ENCODE peak calls at places on chromosome 11, in six cellular contexts. V, Q, R, F, P and J are unnamed samples.

GRCh38 chr11:117560786-117561530 is 233.3 kb downstream of the CEP164 start:
- ATAC-seq in V (no peak), Q (no peak), R (no peak), F (no peak), P (no peak), J (no peak)

GRCh38 chr11:78050964-78051831 is 12.5 kb upstream of the THRSP start:
- ATAC-seq in V (no peak), Q (no peak), R (no peak), F (peak; percentile 10), P (no peak), J (no peak)

GRCh38 chr11:75305993-75306392 is 45.5 kb downstream of the ARRB1 start:
- ATAC-seq in V (no peak), Q (no peak), R (no peak), F (no peak), P (no peak), J (no peak)

GRCh38 chr11:28514391-28514790 is 406.2 kb downstream of the METTL15 start:
- ATAC-seq in V (no peak), Q (no peak), R (no peak), F (no peak), P (no peak), J (no peak)

GRCh38 chr11:96293109-96293508 is 49.9 kb downstream of the MAML2 start:
- ATAC-seq in V (peak; percentile 12), Q (no peak), R (no peak), F (no peak), P (no peak), J (no peak)

GRCh38 chr11:71240865-71241691 is 11.3 kb downstream of the SHANK2 start:
- ATAC-seq in V (peak; percentile 97), Q (no peak), R (peak; percentile 68), F (peak; percentile 82), P (peak; percentile 79), J (peak; percentile 31)

GRCh38 chr11:87252869-87253268 is 215.1 kb downstream of the TMEM135 start:
- ATAC-seq in V (peak; percentile 27), Q (no peak), R (no peak), F (no peak), P (no peak), J (no peak)

GRCh38 chr11:41398175-41398574 is 61.3 kb downstream of the LRRC4C start:
- ATAC-seq in V (no peak), Q (no peak), R (no peak), F (peak; percentile 87), P (no peak), J (no peak)

GRCh38 chr11:47348859-47349258 is 3.6 kb downstream of the MYBPC3 start:
- ATAC-seq in V (no peak), Q (no peak), R (no peak), F (no peak), P (no peak), J (no peak)

GRCh38 chr11:111918390-111919256 is at the start of gene C11orf52:
- ATAC-seq in V (no peak), Q (no peak), R (no peak), F (peak; percentile 88), P (peak; percentile 92), J (no peak)